ENCODE peak calls at places on chromosomes 16 and 17, in nine cellular contexts. L is lower lobe of right lung; B is ovary; J is brain microvascular endothelial cell; V is stomach; Y is CD4-positive, alpha-beta T cell; U is right cardiac atrium; H is cardiac muscle cell; M is coronary artery. T is an unnamed sample.

GRCh38 chr17:81044764-81045589 is 10.0 kb downstream of the BAIAP2 start:
- DNase-seq in L (peak), B (peak), J (peak), V (peak), Y (no peak), U (peak), H (peak), M (no peak), T (peak)

GRCh38 chr17:74206332-74206818 is 2.9 kb downstream of the RPL38 start:
- DNase-seq in L (no peak), B (no peak), J (no peak), V (no peak), Y (no peak), U (no peak), H (no peak), M (no peak), T (no peak)

GRCh38 chr16:71201054-71201453 is 29.5 kb downstream of the HYDIN start:
- DNase-seq in L (no peak), B (no peak), J (no peak), V (no peak), Y (no peak), U (no peak), H (no peak), M (no peak), T (no peak)

GRCh38 chr16:4591706-4592470 is 22.8 kb downstream of the UBALD1 start:
- DNase-seq in L (no peak), B (no peak), J (no peak), V (no peak), Y (no peak), U (no peak), H (no peak), M (no peak), T (no peak)

GRCh38 chr16:30927789-30928378 is 4.5 kb downstream of the FBXL19 start:
- DNase-seq in L (no peak), B (peak), J (no peak), V (no peak), Y (no peak), U (peak), H (peak), M (no peak), T (peak)

GRCh38 chr16:86070971-86071370 is 172.0 kb downstream of the IRF8 start:
- DNase-seq in L (no peak), B (no peak), J (no peak), V (no peak), Y (no peak), U (no peak), H (no peak), M (no peak), T (no peak)

GRCh38 chr16:89277049-89277448 is 59.5 kb downstream of the ZNF778 start:
- DNase-seq in L (no peak), B (no peak), J (no peak), V (no peak), Y (no peak), U (peak), H (no peak), M (no peak), T (no peak)

GRCh38 chr16:50721549-50722409 is 20.1 kb upstream of the CYLD start:
- DNase-seq in L (no peak), B (no peak), J (no peak), V (no peak), Y (no peak), U (no peak), H (no peak), M (no peak), T (no peak)

GRCh38 chr17:42361781-42362186 is 26.5 kb downstream of the STAT3 start:
- DNase-seq in L (no peak), B (no peak), J (no peak), V (no peak), Y (no peak), U (no peak), H (no peak), M (no peak), T (no peak)

GRCh38 chr17:77186141-77186604 is 45.4 kb downstream of the SEC14L1 start:
- DNase-seq in L (no peak), B (no peak), J (no peak), V (no peak), Y (no peak), U (peak), H (no peak), M (no peak), T (no peak)

GRCh38 chr17:77189148-77189547 is 48.4 kb downstream of the SEC14L1 start:
- DNase-seq in L (no peak), B (no peak), J (no peak), V (no peak), Y (no peak), U (no peak), H (no peak), M (no peak), T (no peak)

GRCh38 chr17:77190561-77190960 is 49.8 kb downstream of the SEC14L1 start:
- DNase-seq in L (no peak), B (no peak), J (no peak), V (no peak), Y (no peak), U (no peak), H (no peak), M (no peak), T (no peak)

GRCh38 chr17:77191266-77191665 is 50.5 kb downstream of the SEC14L1 start:
- DNase-seq in L (no peak), B (no peak), J (no peak), V (no peak), Y (no peak), U (no peak), H (no peak), M (no peak), T (no peak)

GRCh38 chr17:77188084-77189066 is 47.6 kb downstream of the SEC14L1 start:
- DNase-seq in L (no peak), B (no peak), J (no peak), V (no peak), Y (no peak), U (no peak), H (no peak), M (no peak), T (no peak)
- H3K27ac ChIP-seq in L (no peak), B (no peak), J (no peak), V (no peak), Y (no peak), U (no peak), H (no peak), M (no peak), T (no peak)

GRCh38 chr16:78309763-78310162 is 210.3 kb downstream of the WWOX start:
- DNase-seq in L (no peak), B (no peak), J (no peak), V (no peak), Y (no peak), U (no peak), H (no peak), M (no peak), T (no peak)

GRCh38 chr16:78307824-78308528 is 208.5 kb downstream of the WWOX start:
- DNase-seq in L (no peak), B (no peak), J (no peak), V (no peak), Y (no peak), U (no peak), H (no peak), M (no peak), T (no peak)

GRCh38 chr16:78310196-78310595 is 210.7 kb downstream of the WWOX start:
- DNase-seq in L (no peak), B (no peak), J (no peak), V (peak), Y (no peak), U (no peak), H (no peak), M (no peak), T (no peak)

GRCh38 chr16:78311831-78312230 is 212.4 kb downstream of the WWOX start:
- DNase-seq in L (no peak), B (no peak), J (no peak), V (no peak), Y (no peak), U (no peak), H (no peak), M (no peak), T (no peak)

DNA sequence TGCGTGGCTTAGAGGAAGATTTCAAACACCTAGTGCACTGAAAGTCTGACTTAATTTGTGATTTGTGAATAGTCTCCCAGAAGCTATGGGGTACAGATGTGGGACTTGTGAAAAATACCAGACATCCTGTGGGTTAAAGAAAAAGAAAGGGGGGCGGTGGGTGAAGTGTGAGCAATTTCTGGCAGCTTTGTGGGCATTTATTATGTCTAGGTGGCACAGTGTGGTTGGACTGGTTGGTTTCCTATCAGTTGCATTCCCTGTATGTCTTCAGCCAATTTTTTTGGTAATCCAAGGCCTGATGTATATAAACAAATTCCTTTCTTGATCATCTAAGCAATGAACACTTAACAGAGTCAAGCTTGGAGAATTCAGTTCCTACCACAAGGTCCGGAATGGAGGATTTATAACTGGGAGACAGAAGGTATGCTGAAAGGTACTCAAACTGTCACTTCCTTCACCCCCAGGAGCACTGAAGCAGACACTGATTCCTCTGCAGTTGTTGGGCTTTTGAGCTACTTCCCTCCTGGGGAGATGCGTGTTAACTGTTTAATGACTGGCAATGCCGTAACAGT is 211.6 kb downstream of the WWOX start:
- DNase-seq in L (no peak), B (no peak), J (no peak), V (no peak), Y (no peak), U (no peak), H (no peak), M (no peak), T (no peak)
- H3K27ac ChIP-seq in L (no peak), B (no peak), J (no peak), V (no peak), Y (no peak), U (no peak), H (no peak), M (no peak), T (no peak)

GRCh38 chr16:83054302-83054701 is 427.5 kb downstream of the CDH13 start:
- DNase-seq in L (no peak), B (no peak), J (peak), V (no peak), Y (no peak), U (no peak), H (no peak), M (no peak), T (no peak)

GRCh38 chr16:83045790-83046189 is 419.0 kb downstream of the CDH13 start:
- DNase-seq in L (no peak), B (no peak), J (no peak), V (no peak), Y (no peak), U (no peak), H (no peak), M (no peak), T (no peak)

GRCh38 chr16:83046664-83047063 is 419.9 kb downstream of the CDH13 start:
- DNase-seq in L (no peak), B (no peak), J (no peak), V (no peak), Y (no peak), U (no peak), H (peak), M (no peak), T (no peak)

GRCh38 chr16:83051451-83051850 is 424.7 kb downstream of the CDH13 start:
- DNase-seq in L (no peak), B (no peak), J (no peak), V (no peak), Y (no peak), U (no peak), H (no peak), M (no peak), T (no peak)
- H3K27ac ChIP-seq in L (no peak), B (no peak), J (no peak), V (no peak), Y (no peak), U (no peak), H (no peak), M (no peak), T (no peak)

GRCh38 chr16:87778476-87778829 is 12.7 kb upstream of the KLHDC4 start:
- DNase-seq in L (no peak), B (no peak), J (no peak), V (no peak), Y (no peak), U (no peak), H (no peak), M (no peak), T (no peak)

GRCh38 chr16:87784812-87785211 is 19.0 kb upstream of the KLHDC4 start:
- DNase-seq in L (no peak), B (no peak), J (no peak), V (no peak), Y (no peak), U (no peak), H (peak), M (no peak), T (no peak)

GRCh38 chr16:87780385-87780989 is 14.7 kb upstream of the KLHDC4 start:
- DNase-seq in L (peak), B (no peak), J (peak), V (peak), Y (no peak), U (peak), H (peak), M (no peak), T (no peak)

GRCh38 chr16:87778830-87779579 is 13.2 kb upstream of the KLHDC4 start:
- DNase-seq in L (peak), B (peak), J (peak), V (peak), Y (peak), U (peak), H (peak), M (peak), T (peak)
- H3K27ac ChIP-seq in L (peak), B (no peak), J (peak), V (peak), Y (no peak), U (no peak), H (no peak), M (no peak), T (no peak)

DNA sequence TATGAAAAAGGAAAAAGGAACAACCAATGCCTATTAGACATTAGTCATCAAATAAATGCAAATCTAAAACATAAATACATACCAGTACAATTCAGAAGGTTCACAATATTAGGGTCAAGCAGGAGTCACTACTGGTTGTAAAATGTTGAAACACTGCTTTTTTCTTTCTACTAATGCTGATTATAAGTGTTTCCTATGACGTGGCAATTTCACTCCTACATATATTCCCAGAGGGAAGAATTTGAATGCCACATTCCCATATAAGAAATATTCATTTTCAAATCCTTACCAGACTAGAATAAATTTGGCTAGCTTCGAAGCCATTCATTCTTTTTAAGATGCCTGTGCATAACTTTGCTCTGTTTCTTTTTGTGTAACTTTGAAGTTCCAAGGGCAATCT is 2.6 kb upstream of the KRTAP9-2 start:
- DNase-seq in L (no peak), B (no peak), J (no peak), V (no peak), Y (no peak), U (no peak), H (peak), M (no peak), T (no peak)
- H3K27ac ChIP-seq in L (no peak), B (no peak), J (no peak), V (no peak), Y (no peak), U (no peak), H (no peak), M (no peak), T (no peak)

GRCh38 chr17:35864853-35865252 is 3.8 kb downstream of the HEATR9 start:
- DNase-seq in L (no peak), B (no peak), J (no peak), V (no peak), Y (no peak), U (no peak), H (no peak), M (no peak), T (no peak)

GRCh38 chr17:35868791-35869190 is at the start of gene HEATR9:
- DNase-seq in L (no peak), B (no peak), J (no peak), V (no peak), Y (no peak), U (no peak), H (no peak), M (no peak), T (no peak)

GRCh38 chr17:35871415-35871814 is 2.7 kb upstream of the HEATR9 start:
- DNase-seq in L (no peak), B (no peak), J (no peak), V (no peak), Y (no peak), U (no peak), H (peak), M (no peak), T (no peak)

GRCh38 chr17:35866356-35866950 is 2.2 kb downstream of the HEATR9 start:
- DNase-seq in L (no peak), B (no peak), J (no peak), V (no peak), Y (no peak), U (no peak), H (peak), M (no peak), T (no peak)

DNA sequence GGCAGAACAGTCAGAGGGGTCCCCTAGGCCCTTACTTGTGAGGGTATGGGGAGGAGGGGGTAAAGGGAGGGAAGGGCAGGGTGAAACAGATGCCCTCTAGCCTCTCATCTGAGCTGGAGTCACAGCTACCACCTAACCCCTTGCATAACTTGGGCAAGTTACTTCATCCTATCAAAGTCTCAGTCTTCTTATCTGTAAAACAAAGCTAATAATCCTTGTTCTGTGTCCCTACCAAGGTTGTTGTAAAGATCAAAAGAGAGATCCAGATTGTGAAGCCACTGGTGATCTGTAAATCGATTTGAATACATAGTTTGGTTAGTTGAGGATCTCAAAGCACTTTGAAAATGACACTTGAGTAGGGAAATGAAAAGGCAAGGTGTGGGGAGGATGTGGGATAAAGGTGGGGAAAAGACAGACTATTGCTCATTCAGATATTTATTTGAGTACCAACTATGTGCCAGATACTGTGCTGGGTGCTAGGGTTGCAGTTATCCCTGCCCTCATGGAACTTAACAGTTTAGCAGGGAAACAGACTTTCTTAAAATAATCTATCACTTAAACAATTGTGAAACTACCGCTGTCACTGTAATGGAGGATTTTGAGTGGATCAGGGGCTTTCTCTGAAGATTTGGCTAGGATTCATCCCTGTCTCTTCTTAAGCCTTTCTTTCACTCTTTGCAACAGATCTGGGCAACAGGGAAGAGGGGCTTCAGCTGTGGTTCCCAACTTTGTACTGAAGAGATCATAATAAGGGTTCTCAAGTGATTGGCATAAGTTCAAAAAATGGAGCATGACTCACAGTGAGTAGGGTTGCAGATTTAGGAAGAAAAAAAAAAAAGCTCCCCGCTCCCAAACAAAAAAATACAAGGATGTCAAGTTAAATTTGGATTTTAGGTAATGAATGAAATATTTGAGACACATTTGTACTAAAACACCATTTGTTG is 3.0 kb downstream of the HEATR9 start:
- DNase-seq in L (no peak), B (no peak), J (no peak), V (no peak), Y (no peak), U (no peak), H (peak), M (no peak), T (no peak)
- H3K27ac ChIP-seq in L (no peak), B (no peak), J (no peak), V (no peak), Y (no peak), U (no peak), H (no peak), M (no peak), T (no peak)

DNA sequence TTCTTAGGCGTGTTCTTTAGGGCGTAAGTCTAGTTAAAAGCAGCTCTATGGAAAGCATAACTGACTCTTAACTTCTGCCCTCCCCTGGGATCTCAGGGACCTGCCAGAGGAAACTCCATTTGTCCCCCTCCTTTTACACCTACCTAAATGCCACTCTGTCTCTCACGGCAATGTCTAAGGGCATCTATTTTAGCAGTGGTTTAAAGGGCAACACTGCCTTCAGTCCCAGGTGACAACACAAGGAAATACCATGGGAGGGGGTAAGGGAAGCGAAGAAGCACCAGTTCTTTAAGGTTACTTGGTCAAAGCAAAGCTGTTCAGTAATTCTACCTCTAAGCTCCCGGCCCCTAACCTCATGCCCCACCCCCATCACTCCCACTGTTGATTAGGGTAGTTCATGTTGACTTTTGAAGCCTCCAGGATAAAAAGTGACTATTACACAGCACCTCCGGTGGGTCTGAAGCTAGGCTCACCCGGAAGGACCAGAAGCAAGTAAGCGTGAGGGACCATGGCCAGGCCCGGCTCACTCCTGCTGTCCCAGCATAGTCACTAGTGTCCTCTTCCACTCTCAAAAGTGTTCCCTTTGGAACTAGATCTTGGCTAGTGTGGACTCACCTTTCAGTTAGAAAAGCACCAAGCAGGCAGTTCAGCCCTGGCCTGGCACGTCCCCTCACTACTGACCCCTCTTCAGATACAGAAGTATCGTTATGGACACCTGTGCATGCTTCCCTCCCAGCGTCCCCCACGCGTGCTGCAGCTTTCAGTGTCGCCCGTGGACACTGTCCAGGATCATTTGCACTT is 47.0 kb downstream of the CYTH1 start:
- DNase-seq in L (no peak), B (no peak), J (no peak), V (no peak), Y (no peak), U (no peak), H (no peak), M (no peak), T (no peak)
- H3K27ac ChIP-seq in L (peak), B (no peak), J (no peak), V (peak), Y (peak), U (peak), H (no peak), M (no peak), T (peak)